ENCODE peak calls at places on chromosome 10, in six cellular contexts. One of them, this sample, is unnamed.

GRCh38 chr10:74993649-74994048 is 117.8 kb upstream of the SAMD8 start:
- DNase-seq in A549: no peak
- DNase-seq in H1: no peak
- DNase-seq in GM12878: no peak
- DNase-seq in HepG2: no peak
- DNase-seq in K562: no peak
- DNase-seq in this sample: peak; percentile 21

GRCh38 chr10:102669206-102670064 is 25.2 kb downstream of the TRIM8 start:
- DNase-seq in A549: peak; percentile 34
- DNase-seq in H1: no peak
- DNase-seq in GM12878: no peak
- DNase-seq in HepG2: peak; percentile 64
- DNase-seq in K562: peak; percentile 45
- DNase-seq in this sample: peak; percentile 76

GRCh38 chr10:79068203-79068561 is 584 bp upstream of the ZMIZ1 start:
- DNase-seq in A549: no peak
- DNase-seq in H1: no peak
- DNase-seq in GM12878: no peak
- DNase-seq in HepG2: no peak
- DNase-seq in K562: peak; percentile 56
- DNase-seq in this sample: no peak

GRCh38 chr10:48522011-48522765 is 82.7 kb downstream of the ARHGAP22 start:
- DNase-seq in A549: no peak
- DNase-seq in H1: no peak
- DNase-seq in GM12878: no peak
- DNase-seq in HepG2: no peak
- DNase-seq in K562: no peak
- DNase-seq in this sample: no peak

GRCh38 chr10:94115725-94116124 is 122.0 kb downstream of the PLCE1 start:
- DNase-seq in A549: peak; percentile 80
- DNase-seq in H1: no peak
- DNase-seq in GM12878: no peak
- DNase-seq in HepG2: no peak
- DNase-seq in K562: no peak
- DNase-seq in this sample: no peak

GRCh38 chr10:79070611-79071534 is 2.1 kb downstream of the ZMIZ1 start:
- DNase-seq in A549: peak; percentile 85
- DNase-seq in H1: no peak
- DNase-seq in GM12878: no peak
- DNase-seq in HepG2: peak; percentile 90
- DNase-seq in K562: no peak
- DNase-seq in this sample: peak; percentile 80

GRCh38 chr10:18437486-18437885 is 213.9 kb downstream of the NSUN6 start:
- DNase-seq in A549: no peak
- DNase-seq in H1: no peak
- DNase-seq in GM12878: no peak
- DNase-seq in HepG2: no peak
- DNase-seq in K562: no peak
- DNase-seq in this sample: no peak

GRCh38 chr10:17113346-17113745 is 16.3 kb downstream of the CUBN start:
- DNase-seq in A549: peak; percentile 21
- DNase-seq in H1: no peak
- DNase-seq in GM12878: no peak
- DNase-seq in HepG2: no peak
- DNase-seq in K562: no peak
- DNase-seq in this sample: no peak

GRCh38 chr10:19921300-19922140 is 105.3 kb downstream of the PLXDC2 start:
- DNase-seq in A549: no peak
- DNase-seq in H1: no peak
- DNase-seq in GM12878: no peak
- DNase-seq in HepG2: no peak
- DNase-seq in K562: no peak
- DNase-seq in this sample: no peak

GRCh38 chr10:54139819-54140428 is 661.1 kb downstream of the PCDH15 start:
- DNase-seq in A549: no peak
- DNase-seq in H1: no peak
- DNase-seq in GM12878: no peak
- DNase-seq in HepG2: no peak
- DNase-seq in K562: no peak
- DNase-seq in this sample: no peak
- TF ChIP-seq CHD2 in A549: no peak
- TF ChIP-seq CHD2 in H1: no peak
- TF ChIP-seq CHD2 in GM12878: no peak
- TF ChIP-seq CHD2 in HepG2: no peak
- TF ChIP-seq CHD2 in K562: no peak
- TF ChIP-seq CHD2 in this sample: no peak

GRCh38 chr10:61974611-61975010 is 73.1 kb downstream of the ARID5B start:
- DNase-seq in A549: no peak
- DNase-seq in H1: no peak
- DNase-seq in GM12878: no peak
- DNase-seq in HepG2: no peak
- DNase-seq in K562: no peak
- DNase-seq in this sample: peak; percentile 29
- TF ChIP-seq CHD2 in A549: no peak
- TF ChIP-seq CHD2 in H1: no peak
- TF ChIP-seq CHD2 in GM12878: no peak
- TF ChIP-seq CHD2 in HepG2: no peak
- TF ChIP-seq CHD2 in K562: no peak
- TF ChIP-seq CHD2 in this sample: no peak

DNA sequence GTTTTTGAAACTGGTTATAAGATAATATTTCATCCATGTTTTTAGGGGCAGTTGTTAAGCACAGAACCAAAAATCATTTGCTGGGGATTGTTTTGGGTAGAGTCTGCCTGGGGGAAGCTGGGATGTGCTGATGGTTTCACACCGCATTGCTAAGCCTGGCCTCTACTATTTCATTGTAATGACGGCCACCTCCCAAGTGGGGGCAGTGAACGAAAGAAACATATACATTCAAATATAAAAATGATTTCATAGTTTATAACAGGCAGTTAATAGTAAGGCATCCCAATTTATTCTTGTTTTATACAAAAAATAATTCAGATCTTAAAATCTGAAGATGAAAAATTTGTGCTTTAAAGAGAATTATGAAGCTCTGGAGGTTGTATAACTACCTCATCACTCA is 750.8 kb downstream of the REEP3 start:
- DNase-seq in A549: no peak
- DNase-seq in H1: no peak
- DNase-seq in GM12878: no peak
- DNase-seq in HepG2: no peak
- DNase-seq in K562: peak; percentile 19
- DNase-seq in this sample: no peak
- TF ChIP-seq CHD2 in A549: no peak
- TF ChIP-seq CHD2 in H1: no peak
- TF ChIP-seq CHD2 in GM12878: no peak
- TF ChIP-seq CHD2 in HepG2: no peak
- TF ChIP-seq CHD2 in K562: no peak
- TF ChIP-seq CHD2 in this sample: no peak

DNA sequence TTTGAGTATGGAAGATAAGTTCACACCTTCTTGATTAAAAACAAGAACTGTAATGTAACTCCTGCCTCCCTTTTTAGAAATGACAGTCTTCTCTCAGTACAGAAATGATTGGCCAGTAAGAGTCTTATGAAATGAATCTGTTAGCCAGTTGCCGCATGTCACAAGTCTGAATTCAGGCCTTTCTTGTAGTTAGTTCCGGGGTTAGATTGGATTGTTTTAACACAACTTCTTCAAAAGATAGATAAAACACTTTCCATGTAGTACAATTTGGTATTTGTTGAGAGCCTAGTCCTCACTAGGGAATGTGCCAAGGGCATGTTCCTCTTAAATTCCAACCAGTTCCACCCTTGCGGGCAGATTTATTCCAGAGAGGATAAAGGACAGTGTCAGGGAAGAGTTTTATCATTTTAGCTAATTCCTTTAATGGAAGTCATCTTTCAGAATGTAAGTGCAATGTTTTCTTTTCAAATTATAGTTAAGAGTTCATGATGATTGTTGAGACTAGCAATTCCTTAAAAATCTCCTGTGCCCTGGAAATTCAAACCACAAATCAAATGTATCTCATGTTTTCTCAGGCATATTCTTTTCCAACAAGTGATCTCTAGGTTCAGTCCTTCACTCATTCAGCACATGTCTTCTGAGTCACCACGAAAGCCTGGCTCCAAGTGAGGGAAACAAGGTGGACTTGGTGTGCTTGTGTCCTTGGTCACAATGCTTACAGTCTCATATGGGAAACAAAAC is 4.1 kb downstream of the FHIP2A start:
- DNase-seq in A549: peak; percentile 19
- DNase-seq in H1: no peak
- DNase-seq in GM12878: peak; percentile 55
- DNase-seq in HepG2: no peak
- DNase-seq in K562: no peak
- DNase-seq in this sample: no peak
- TF ChIP-seq CHD2 in A549: no peak
- TF ChIP-seq CHD2 in H1: no peak
- TF ChIP-seq CHD2 in GM12878: no peak
- TF ChIP-seq CHD2 in HepG2: no peak
- TF ChIP-seq CHD2 in K562: no peak
- TF ChIP-seq CHD2 in this sample: no peak

GRCh38 chr10:97235353-97235752 is 49.6 kb upstream of the SLIT1 start:
- DNase-seq in A549: no peak
- DNase-seq in H1: no peak
- DNase-seq in GM12878: no peak
- DNase-seq in HepG2: no peak
- DNase-seq in K562: no peak
- DNase-seq in this sample: no peak
- TF ChIP-seq CHD2 in A549: no peak
- TF ChIP-seq CHD2 in H1: no peak
- TF ChIP-seq CHD2 in GM12878: no peak
- TF ChIP-seq CHD2 in HepG2: no peak
- TF ChIP-seq CHD2 in K562: no peak
- TF ChIP-seq CHD2 in this sample: no peak

GRCh38 chr10:81873932-81874816 is 820 bp upstream of the NRG3 start:
- DNase-seq in A549: no peak
- DNase-seq in H1: no peak
- DNase-seq in GM12878: no peak
- DNase-seq in HepG2: no peak
- DNase-seq in K562: no peak
- DNase-seq in this sample: peak; percentile 90
- TF ChIP-seq CHD2 in A549: no peak
- TF ChIP-seq CHD2 in H1: no peak
- TF ChIP-seq CHD2 in GM12878: no peak
- TF ChIP-seq CHD2 in HepG2: no peak
- TF ChIP-seq CHD2 in K562: no peak
- TF ChIP-seq CHD2 in this sample: no peak

DNA sequence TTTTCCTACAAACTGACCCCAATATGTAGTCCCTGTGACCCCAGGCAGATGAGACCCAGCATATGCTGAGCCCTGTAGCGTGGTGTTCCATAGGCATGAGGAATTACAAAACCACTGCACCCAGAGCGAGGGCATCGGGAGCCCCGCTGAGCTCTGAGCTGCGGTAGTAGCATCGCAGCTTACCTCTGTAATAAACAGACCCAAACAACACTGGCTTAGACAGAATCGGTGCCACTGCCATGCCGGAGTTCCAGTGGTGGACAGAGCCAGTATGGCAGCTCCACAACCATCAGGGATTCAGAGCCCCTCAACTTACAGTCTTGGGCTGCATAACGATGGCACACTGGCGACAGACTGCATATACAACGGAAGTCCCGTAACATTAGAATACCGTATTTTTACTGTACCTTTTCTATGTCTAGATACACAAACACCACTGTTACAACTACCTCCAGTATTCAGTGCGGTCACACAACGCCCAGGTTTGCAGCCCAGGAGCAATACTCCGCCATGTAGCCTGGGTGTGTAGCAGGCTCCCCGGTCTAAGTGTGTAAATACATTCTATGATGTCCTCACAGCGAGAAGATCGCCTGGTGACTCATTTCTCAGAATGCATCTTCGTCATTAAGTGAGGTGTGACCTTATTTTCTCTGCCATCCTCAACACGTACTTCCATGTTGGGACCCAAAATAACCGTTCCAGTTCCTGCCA is 68.8 kb downstream of the PROSER2 start:
- DNase-seq in A549: no peak
- DNase-seq in H1: no peak
- DNase-seq in GM12878: no peak
- DNase-seq in HepG2: no peak
- DNase-seq in K562: no peak
- DNase-seq in this sample: no peak
- TF ChIP-seq CHD2 in A549: no peak
- TF ChIP-seq CHD2 in H1: no peak
- TF ChIP-seq CHD2 in GM12878: no peak
- TF ChIP-seq CHD2 in HepG2: no peak
- TF ChIP-seq CHD2 in K562: no peak
- TF ChIP-seq CHD2 in this sample: no peak

This sample was measured in SK-N-SH.